ENCODE peak calls at places on chromosomes 4 and X, in seven cellular contexts. T is esophagus squamous epithelium, O is iPS DF 6.9, B is IMR-90, F is pancreas, Y is mesendoderm, P is A549. Q is an unnamed sample.

GRCh38 chr4:89299153-89299789 is 8.3 kb downstream of the GPRIN3 start:
- DNase-seq in T (no peak), O (no peak), B (no peak), F (no peak), Y (no peak), P (no peak), Q (no peak)

GRCh38 chr4:102610476-102610875 is 109.3 kb downstream of the NFKB1 start:
- DNase-seq in T (no peak), O (no peak), B (no peak), F (no peak), Y (peak; percentile 22), P (no peak), Q (no peak)

GRCh38 chr4:94159790-94160189 is 47.9 kb upstream of the SMARCAD1 start:
- DNase-seq in T (no peak), O (no peak), B (no peak), F (no peak), Y (no peak), P (no peak), Q (no peak)

GRCh38 chr4:27149541-27150212 is 289.0 kb downstream of the STIM2 start:
- DNase-seq in T (no peak), O (no peak), B (peak; percentile 37), F (no peak), Y (no peak), P (no peak), Q (no peak)

GRCh38 chr4:84826681-84827080 is 139.8 kb downstream of the WDFY3 start:
- DNase-seq in T (no peak), O (no peak), B (no peak), F (no peak), Y (peak; percentile 20), P (no peak), Q (no peak)

GRCh38 chr4:53640576-53641459 is 49.5 kb upstream of the LNX1 start:
- DNase-seq in T (no peak), O (no peak), B (no peak), F (peak; percentile 35), Y (peak; percentile 67), P (no peak), Q (no peak)

GRCh38 chrX:7515681-7516413 is 327.1 kb upstream of the VCX start:
- DNase-seq in T (no peak), O (no peak), B (no peak), F (no peak), Y (no peak), P (no peak), Q (no peak)

GRCh38 chr4:121998024-121998423 is 46.2 kb upstream of the TRPC3 start:
- DNase-seq in T (no peak), O (no peak), B (no peak), F (no peak), Y (peak; percentile 37), P (no peak), Q (no peak)

GRCh38 chrX:80812176-80812575 is 2.5 kb upstream of the BRWD3 start:
- DNase-seq in T (no peak), O (no peak), B (peak; percentile 19), F (no peak), Y (peak; percentile 76), P (no peak), Q (peak; percentile 19)

GRCh38 chrX:15576019-15576418 is 24.7 kb downstream of the ACE2 start:
- DNase-seq in T (no peak), O (no peak), B (peak; percentile 23), F (no peak), Y (no peak), P (no peak), Q (no peak)

GRCh38 chr4:113952452-113953029 is 26.9 kb downstream of the ARSJ start:
- DNase-seq in T (no peak), O (peak; percentile 63), B (peak; percentile 62), F (peak; percentile 3), Y (peak; percentile 84), P (peak; percentile 12), Q (peak; percentile 59)

GRCh38 chrX:13223868-13224555 is 95.8 kb downstream of the ATXN3L start:
- DNase-seq in T (no peak), O (no peak), B (peak; percentile 91), F (peak; percentile 3), Y (peak; percentile 60), P (peak; percentile 64), Q (peak; percentile 84)

GRCh38 chrX:31036895-31037294 is 34.9 kb downstream of the FTHL17 start:
- DNase-seq in T (no peak), O (no peak), B (peak; percentile 42), F (peak; percentile 9), Y (peak; percentile 65), P (peak; percentile 10), Q (peak; percentile 0)

GRCh38 chr4:2842667-2843022 is 999 bp upstream of the ADD1 start:
- DNase-seq in T (no peak), O (no peak), B (no peak), F (no peak), Y (no peak), P (no peak), Q (no peak)

GRCh38 chr4:41819621-41820020 is 71.1 kb upstream of the PHOX2B start:
- DNase-seq in T (no peak), O (no peak), B (no peak), F (no peak), Y (no peak), P (no peak), Q (no peak)
- H3K27ac ChIP-seq in T (no peak overlapping the region), O (no peak overlapping the region), B (no peak overlapping the region), F (no peak overlapping the region), Y (no peak overlapping the region), P (no peak overlapping the region), Q (no peak overlapping the region)

DNA sequence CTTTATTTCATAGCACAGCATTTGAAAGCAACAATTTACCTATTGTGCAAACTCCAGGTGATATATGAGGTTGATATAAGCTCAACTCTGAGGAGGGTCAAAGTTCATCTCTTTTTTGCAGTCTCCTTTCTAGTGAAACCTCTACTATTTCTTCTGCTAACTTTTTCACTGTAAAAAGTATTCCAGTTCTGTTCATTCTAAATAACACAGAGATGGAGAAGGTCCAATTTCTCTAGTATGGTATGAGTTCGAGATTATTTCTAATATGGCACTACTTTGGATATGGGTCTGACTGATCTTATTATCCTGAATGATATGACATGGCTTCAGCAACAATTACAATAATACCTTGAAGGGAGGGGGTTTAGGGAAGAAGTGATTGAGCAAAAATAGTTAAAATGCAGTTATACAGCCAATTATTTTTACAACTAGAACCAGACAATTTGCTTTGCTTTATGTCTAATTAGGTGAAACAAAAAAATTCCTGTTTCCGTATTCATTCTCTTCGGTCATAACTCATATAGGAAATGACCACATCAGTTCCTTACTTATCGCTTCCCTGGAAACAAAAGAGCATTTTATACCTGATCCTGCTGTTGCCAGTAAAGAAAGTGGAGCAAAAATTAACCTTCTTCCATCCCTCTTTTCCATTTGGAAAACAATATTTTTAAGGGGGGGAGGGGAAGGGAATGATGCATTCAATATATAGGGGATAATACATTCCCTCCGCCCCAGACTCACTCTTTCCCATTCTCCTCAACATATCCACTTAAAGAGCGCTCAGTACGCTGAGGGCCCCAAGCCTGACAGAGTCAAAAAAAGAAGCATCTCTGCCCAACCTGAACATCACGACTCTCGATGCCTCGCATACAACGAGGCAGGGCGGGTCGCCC is 1.0 kb downstream of the TBC1D9 start:
- DNase-seq in T (no peak), O (no peak), B (no peak), F (no peak), Y (no peak), P (no peak), Q (no peak)
- H3K4me1 ChIP-seq in T (peaks cover 6% of the 10 kb centered on the region), O (no peaks in the 10 kb centered on the region), B (no peaks in the 10 kb centered on the region), F (no peaks in the 10 kb centered on the region), Y (peaks cover 3% of the 10 kb centered on the region), P (peaks cover 13% of the 10 kb centered on the region), Q (peaks cover 10% of the 10 kb centered on the region)

DNA sequence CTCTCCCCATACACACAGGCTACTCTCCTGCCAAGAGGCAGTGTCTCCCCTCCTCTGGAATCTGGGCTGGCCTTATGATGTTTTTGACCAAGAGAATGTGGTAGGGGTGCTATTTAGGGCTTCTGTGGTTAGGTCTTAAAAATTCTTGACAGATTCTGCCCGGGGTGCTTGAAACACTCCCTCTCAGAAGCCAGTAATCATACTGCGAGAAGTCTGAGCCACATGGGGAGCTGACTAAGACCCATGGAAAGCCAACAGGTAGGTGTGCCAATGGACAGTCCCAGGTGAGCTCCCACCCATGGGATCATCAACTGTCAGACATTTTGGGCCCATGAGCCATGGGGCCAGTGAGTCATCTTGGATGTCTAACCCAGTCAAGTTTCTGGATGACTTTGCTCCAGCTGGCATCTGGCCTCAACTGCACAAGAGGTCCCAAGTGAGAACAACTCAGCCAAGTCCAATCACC is 315.7 kb downstream of the FBXW7 start:
- DNase-seq in T (no peak), O (no peak), B (no peak), F (no peak), Y (peak; percentile 34), P (no peak), Q (no peak)
- H3K27ac ChIP-seq in T (no peak overlapping the region), O (no peak overlapping the region), B (no peak overlapping the region), F (no peak overlapping the region), Y (no peak overlapping the region), P (no peak overlapping the region), Q (no peak overlapping the region)

DNA sequence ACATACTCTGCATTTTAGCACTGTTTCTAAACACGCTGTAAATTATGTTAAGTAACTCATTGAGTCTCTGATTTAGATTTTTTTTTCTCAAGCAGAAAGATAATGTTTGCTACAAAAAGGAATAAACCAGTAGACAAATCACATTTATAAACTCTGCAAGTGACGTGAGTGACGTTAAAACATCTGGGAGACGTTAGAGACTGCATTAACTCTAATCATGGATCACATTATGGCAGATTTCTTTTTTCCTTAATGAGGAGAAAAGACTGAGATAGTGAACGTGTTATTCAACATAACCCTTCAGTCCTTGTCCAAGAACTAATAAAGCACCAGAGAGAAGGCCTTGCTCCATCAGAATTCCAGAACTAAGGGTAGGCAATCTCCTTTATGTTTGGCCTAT is 31.0 kb downstream of the UNC5C start:
- DNase-seq in T (no peak), O (no peak), B (no peak), F (no peak), Y (no peak), P (no peak), Q (no peak)
- H3K4me1 ChIP-seq in T (no peaks in the 10 kb centered on the region), O (no peaks in the 10 kb centered on the region), B (no peaks in the 10 kb centered on the region), F (no peaks in the 10 kb centered on the region), Y (no peaks in the 10 kb centered on the region), P (no peaks in the 10 kb centered on the region), Q (no peaks in the 10 kb centered on the region)

GRCh38 chr4:99816611-99817309 is at the start of gene DAPP1:
- DNase-seq in T (peak; percentile 63), O (no peak), B (no peak), F (no peak), Y (peak; percentile 53), P (no peak), Q (no peak)
- H3K27ac ChIP-seq in T (peak within 1 kb of the TSS; percentile 81), O (no peak within 1 kb of the TSS), B (no peak within 1 kb of the TSS), F (no peak within 1 kb of the TSS), Y (no peak within 1 kb of the TSS), P (no peak within 1 kb of the TSS), Q (no peak within 1 kb of the TSS)

GRCh38 chr4:23887173-23887572 is 2.7 kb downstream of the PPARGC1A start:
- DNase-seq in T (no peak), O (no peak), B (no peak), F (no peak), Y (no peak), P (no peak), Q (no peak)

GRCh38 chr4:23884261-23884660 is 5.6 kb downstream of the PPARGC1A start:
- DNase-seq in T (no peak), O (no peak), B (no peak), F (no peak), Y (no peak), P (no peak), Q (no peak)

GRCh38 chr4:23882976-23883531 is 6.8 kb downstream of the PPARGC1A start:
- DNase-seq in T (no peak), O (no peak), B (no peak), F (no peak), Y (no peak), P (no peak), Q (no peak)

GRCh38 chr4:23885943-23886590 is 3.8 kb downstream of the PPARGC1A start:
- DNase-seq in T (no peak), O (no peak), B (no peak), F (no peak), Y (no peak), P (no peak), Q (no peak)

GRCh38 chr4:23884731-23885130 is 5.1 kb downstream of the PPARGC1A start:
- DNase-seq in T (no peak), O (no peak), B (no peak), F (no peak), Y (no peak), P (no peak), Q (no peak)
- H3K4me1 ChIP-seq in T (peaks cover 12% of the 10 kb centered on the region), O (peaks cover 6% of the 10 kb centered on the region), B (peaks cover under 1% of the 10 kb centered on the region), F (peaks cover 4% of the 10 kb centered on the region), Y (peaks cover 4% of the 10 kb centered on the region), P (no peaks in the 10 kb centered on the region), Q (peaks cover 5% of the 10 kb centered on the region)

Q was measured in SJSA1.